ENCODE peak calls at places on chromosome 1, in nine cellular contexts. M is activated CD8-positive, alpha-beta memory T cell treated with anti-CD3 and anti-CD28 coated beads, Interleukin-2, amount 50 U/mL, for 48 hours; G is NCI-H2081; R is HL-60; Z is midbrain; S is NCI-H226; Q is omental fat pad; A is aorta; W is foreskin keratinocyte. H is an unnamed sample.

GRCh38 chr1:167631987-167632680 is 2.1 kb downstream of the RCSD1 start:
- DNase-seq in Q (no peak), A (no peak), M (peak; percentile 65), S (no peak), G (no peak), W (no peak), Z (peak; percentile 17), R (peak; percentile 68), H (no peak)

GRCh38 chr1:181817091-181817490 is 244.4 kb downstream of the ZNF648 start:
- DNase-seq in Q (no peak), G (no peak), S (no peak), A (no peak), R (no peak), Z (no peak), M (no peak), W (no peak), H (no peak)

GRCh38 chr1:61055110-61055614 is 27.2 kb upstream of the NFIA start:
- DNase-seq in W (no peak), Z (no peak), G (no peak), M (no peak), Q (no peak), A (no peak), S (no peak), R (no peak), H (no peak)

GRCh38 chr1:248805905-248806304 is 19.8 kb downstream of the SH3BP5L start:
- DNase-seq in M (peak; percentile 43), S (no peak), Q (no peak), A (no peak), R (peak; percentile 83), G (no peak), Z (no peak), W (no peak), H (no peak)

GRCh38 chr1:89757532-89757931 is 63.3 kb upstream of the LRRC8D start:
- DNase-seq in Q (no peak), S (no peak), Z (peak; percentile 42), A (peak; percentile 63), R (peak; percentile 94), W (no peak), G (no peak), M (no peak), H (no peak)

GRCh38 chr1:224433041-224433670 is 1.4 kb downstream of the WDR26 start:
- DNase-seq in G (no peak), R (no peak), M (no peak), S (no peak), Z (peak; percentile 40), W (no peak), A (no peak), Q (no peak), H (no peak)

GRCh38 chr1:233704125-233704881 is 90.4 kb downstream of the KCNK1 start:
- DNase-seq in M (no peak), S (peak; percentile 34), A (no peak), R (no peak), W (peak; percentile 25), G (no peak), Z (no peak), Q (no peak), H (no peak)

GRCh38 chr1:121586369-121587229 is 401.8 kb downstream of the SRGAP2C start:
- DNase-seq in R (no peak), Q (no peak), Z (no peak), W (no peak), S (no peak), G (no peak), M (no peak), A (no peak), H (no peak)

GRCh38 chr1:162905174-162905573 is 44.2 kb upstream of the CCDC190 start:
- DNase-seq in R (no peak), M (no peak), Z (no peak), W (no peak), G (no peak), S (no peak), A (no peak), Q (no peak), H (peak; percentile 43)